ENCODE peak calls at places on chromosomes 3 and 15, in seven cellular contexts. D is GM12878, H is K562, R is WTC11, G is endothelial cell of umbilical vein, F is A549, J is HCT116. S is an unnamed sample.
A peak's percentile ranks its signal among the peaks of the same experiment; 100 is the strongest.

GRCh38 chr3:182268711-182269110 is 524.6 kb upstream of the ATP11B start:
- DNase-seq in G (no peak), D (no peak), J (no peak), F (no peak), R (no peak), H (no peak), S (no peak)

GRCh38 chr3:72601049-72601448 is 247.2 kb downstream of the SHQ1 start:
- DNase-seq in D (no peak), R (no peak), F (no peak), G (no peak), J (no peak), H (no peak), S (no peak)

GRCh38 chr15:91491131-91491950 is 362.2 kb upstream of the SLCO3A1 start:
- DNase-seq in H (peak; percentile 23), D (no peak), R (no peak), F (peak; percentile 50), J (no peak), G (no peak), S (peak; percentile 53)

GRCh38 chr15:97745481-97746071 is 214.9 kb upstream of the ARRDC4 start:
- DNase-seq in R (peak; percentile 62), G (peak; percentile 41), D (no peak), F (peak; percentile 60), H (peak; percentile 59), J (no peak), S (peak; percentile 67)

GRCh38 chr3:23174426-23175039 is 28.6 kb upstream of the UBE2E2 start:
- DNase-seq in J (no peak), H (no peak), R (peak; percentile 37), F (no peak), D (no peak), G (no peak), S (no peak)

GRCh38 chr3:156160653-156161052 is 40.3 kb downstream of the KCNAB1 start:
- DNase-seq in F (no peak), D (peak; percentile 23), H (no peak), R (no peak), J (no peak), G (peak; percentile 28), S (no peak)

GRCh38 chr3:10453764-10454163 is 51.6 kb downstream of the ATP2B2 start:
- DNase-seq in D (no peak), R (no peak), F (no peak), J (no peak), H (no peak), G (no peak), S (no peak)

GRCh38 chr3:71011565-71012287 is 571.8 kb downstream of the FOXP1 start:
- DNase-seq in H (no peak), D (peak; percentile 34), R (no peak), J (no peak), G (peak; percentile 47), F (no peak), S (no peak)

GRCh38 chr15:74461847-74462511 is 1.0 kb upstream of the UBL7 start:
- DNase-seq in F (no peak), J (no peak), H (peak; percentile 23), G (peak; percentile 9), R (no peak), D (no peak), S (no peak)

GRCh38 chr15:38226867-38227266 is 25.8 kb upstream of the SPRED1 start:
- DNase-seq in F (peak; percentile 76), J (peak; percentile 85), H (peak; percentile 28), D (no peak), G (peak; percentile 78), R (no peak), S (no peak)

GRCh38 chr15:51758645-51759044 is 7.2 kb downstream of the TMOD2 start:
- DNase-seq in F (no peak), G (no peak), D (no peak), R (no peak), J (no peak), H (peak; percentile 16), S (no peak)

GRCh38 chr15:42093966-42094365 is 396 bp downstream of the PLA2G4D start:
- DNase-seq in F (no peak), G (no peak), R (no peak), J (no peak), D (no peak), H (no peak), S (peak; percentile 65)

GRCh38 chr15:33310481-33311311 is at the start of gene RYR3:
- DNase-seq in H (no peak), G (no peak), F (no peak), J (no peak), D (no peak), R (peak; percentile 62), S (no peak)

GRCh38 chr3:177523991-177524438 is 326.7 kb upstream of the TBL1XR1 start:
- DNase-seq in H (no peak), G (no peak), J (no peak), R (no peak), D (no peak), F (peak; percentile 54), S (no peak)

GRCh38 chr3:53226142-53226840 is 29.5 kb downstream of the TKT start:
- DNase-seq in D (no peak), F (no peak), G (no peak), H (no peak), R (no peak), J (no peak), S (no peak)

GRCh38 chr15:87944687-87945086 is 311.9 kb downstream of the NTRK3 start:
- DNase-seq in D (no peak), J (no peak), R (no peak), H (no peak), G (no peak), F (no peak), S (no peak)

GRCh38 chr15:83784975-83785374 is 131.1 kb downstream of the ADAMTSL3 start:
- DNase-seq in R (no peak), J (no peak), G (no peak), F (no peak), H (no peak), D (no peak), S (no peak)

GRCh38 chr3:124768812-124769211 is 38.6 kb downstream of the UMPS start:
- DNase-seq in R (peak; percentile 36), J (no peak), G (no peak), D (no peak), H (peak; percentile 38), F (peak; percentile 61), S (peak; percentile 26)

GRCh38 chr15:60370105-60370803 is 27.5 kb downstream of the ANXA2 start:
- DNase-seq in R (no peak), J (no peak), D (no peak), G (peak; percentile 100), F (peak; percentile 80), H (no peak), S (no peak)

GRCh38 chr3:138180375-138181029 is 5.8 kb upstream of the DBR1 start:
- DNase-seq in J (peak; percentile 41), F (peak; percentile 35), G (peak; percentile 50), R (no peak), D (no peak), H (peak; percentile 56), S (peak; percentile 66)

GRCh38 chr15:83854950-83855707 is 201.2 kb downstream of the ADAMTSL3 start:
- DNase-seq in H (no peak), D (no peak), R (no peak), F (no peak), J (no peak), G (no peak), S (no peak)

GRCh38 chr3:126964950-126965349 is 18.0 kb upstream of the PLXNA1 start:
- DNase-seq in G (no peak), F (no peak), H (no peak), D (no peak), J (no peak), R (no peak), S (no peak)

GRCh38 chr3:29382399-29382798 is 101.5 kb downstream of the RBMS3 start:
- DNase-seq in D (no peak), J (no peak), R (no peak), G (no peak), H (no peak), F (no peak), S (no peak)

GRCh38 chr3:195060531-195061385 is 210.2 kb downstream of the XXYLT1 start:
- DNase-seq in G (no peak), H (no peak), D (no peak), F (no peak), J (no peak), R (no peak), S (no peak)

DNA sequence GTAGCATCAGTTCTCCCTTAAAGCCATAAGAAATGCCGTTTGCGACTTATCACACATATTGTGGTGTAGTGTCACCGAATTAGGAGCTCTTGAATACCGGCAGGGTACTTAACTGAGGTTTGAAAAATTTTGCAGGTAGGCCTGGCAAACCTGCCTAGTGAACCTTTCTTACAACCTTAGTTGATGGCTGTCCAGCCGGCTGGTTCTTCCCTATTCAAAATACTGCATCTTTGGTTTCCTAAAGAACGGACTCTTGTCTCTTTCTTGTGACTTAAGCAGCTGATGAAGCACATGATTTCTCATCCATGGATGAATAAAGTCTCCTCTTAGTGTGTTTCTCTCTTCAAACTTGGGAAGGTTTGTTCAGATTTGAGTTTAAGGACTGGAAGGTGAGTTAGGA is 1.5 kb downstream of the RAB7A start:
- DNase-seq in R (no peak), D (no peak), F (no peak), G (no peak), H (no peak), J (no peak), S (no peak)
- TF ChIP-seq MAX in R (no peak), D (no peak), F (no peak), G (no peak), H (no peak), J (no peak), S (no peak)

DNA sequence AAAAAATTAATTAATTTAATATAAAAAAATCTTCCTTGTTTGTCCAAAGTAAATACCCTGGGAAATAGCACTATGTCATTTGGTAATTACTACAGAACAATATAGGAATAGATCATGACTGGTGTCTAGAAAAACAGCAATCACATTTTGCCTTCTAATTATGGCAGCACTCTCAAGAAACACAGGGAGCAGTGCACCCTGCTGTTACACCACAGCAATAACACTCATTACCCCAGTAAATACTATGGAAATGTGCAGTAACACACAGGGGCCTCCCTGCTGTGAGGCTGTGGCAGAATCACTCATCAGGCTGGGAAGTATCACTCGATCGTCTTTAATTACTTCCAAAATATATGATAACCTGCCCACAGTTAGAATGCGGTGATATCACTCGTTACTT is 646.0 kb downstream of the TUSC7 start:
- DNase-seq in F (peak; percentile 41), H (no peak), D (no peak), G (peak; percentile 45), J (no peak), R (peak; percentile 49), S (peak; percentile 34)
- TF ChIP-seq MAX in F (no peak), H (no peak), D (no peak), G (no peak), J (no peak), R (no peak), S (no peak)

GRCh38 chr3:113828605-113829004 is 10.0 kb upstream of the GRAMD1C start:
- DNase-seq in H (no peak), D (no peak), F (no peak), G (no peak), J (no peak), R (no peak), S (no peak)

GRCh38 chr3:113829576-113830354 is 8.8 kb upstream of the GRAMD1C start:
- DNase-seq in R (no peak), G (no peak), F (no peak), H (no peak), D (peak; percentile 36), J (no peak), S (no peak)

GRCh38 chr3:113834983-113835382 is 3.6 kb upstream of the GRAMD1C start:
- DNase-seq in H (no peak), D (no peak), J (no peak), F (no peak), G (no peak), R (no peak), S (no peak)

GRCh38 chr3:113832477-113833164 is 6.0 kb upstream of the GRAMD1C start:
- DNase-seq in D (peak; percentile 47), F (no peak), G (no peak), R (no peak), H (no peak), J (no peak), S (no peak)
- TF ChIP-seq MAX in D (no peak), F (no peak), G (no peak), R (no peak), H (no peak), J (no peak), S (no peak)

GRCh38 chr3:150300847-150301517 is 107.1 kb upstream of the TSC22D2 start:
- DNase-seq in D (no peak), R (no peak), H (no peak), J (no peak), G (peak; percentile 78), F (no peak), S (no peak)
- TF ChIP-seq MAX in D (no peak), R (no peak), H (no peak), J (no peak), G (no peak), F (no peak), S (no peak)